ENCODE peak calls at places on chromosomes 16 and 17, in four cellular contexts. E, L, W and Z are unnamed samples.
A peak's percentile ranks its signal among the peaks of the same experiment; 100 is the strongest.

GRCh38 chr17:80832266-80832676 is 159.4 kb upstream of the CHMP6 start:
- DNase-seq in W (peak; percentile 73), E (no peak), L (no peak), Z (no peak)

GRCh38 chr16:19431636-19432340 is 14.1 kb downstream of the TMC5 start:
- DNase-seq in L (no peak), E (no peak), W (no peak), Z (no peak)

GRCh38 chr16:10981697-10982216 is 37.4 kb downstream of the CLEC16A start:
- DNase-seq in L (no peak), E (peak; percentile 66), W (no peak), Z (peak; percentile 76)

GRCh38 chr16:13186813-13187212 is 285.4 kb downstream of the SHISA9 start:
- DNase-seq in W (no peak), L (no peak), E (no peak), Z (no peak)

GRCh38 chr17:40018211-40019121 is 3.2 kb downstream of the CSF3 start:
- DNase-seq in L (no peak), E (no peak), W (peak; percentile 45), Z (no peak)

GRCh38 chr17:5286846-5287245 is 4.8 kb downstream of the RABEP1 start:
- DNase-seq in W (peak; percentile 78), E (no peak), L (no peak), Z (no peak)

GRCh38 chr16:9258423-9259051 is 167.1 kb downstream of the HAPSTR1 start:
- DNase-seq in L (no peak), E (peak; percentile 31), W (peak; percentile 19), Z (no peak)

GRCh38 chr17:2691965-2692780 is 19.4 kb downstream of the CLUH start:
- DNase-seq in L (no peak), E (no peak), W (no peak), Z (peak; percentile 57)

GRCh38 chr17:77106874-77107358 is 33.9 kb upstream of the SEC14L1 start:
- DNase-seq in L (no peak), E (peak; percentile 49), W (no peak), Z (peak; percentile 67)

GRCh38 chr16:24013054-24013636 is 177.4 kb downstream of the PRKCB start:
- DNase-seq in W (no peak), L (no peak), E (no peak), Z (no peak)

GRCh38 chr17:73516356-73516755 is 127.9 kb downstream of the SDK2 start:
- DNase-seq in E (no peak), L (no peak), W (no peak), Z (no peak)

GRCh38 chr17:13594310-13594709 is 7.4 kb downstream of the HS3ST3A1 start:
- DNase-seq in W (no peak), E (no peak), L (no peak), Z (no peak)

GRCh38 chr16:66175580-66175979 is 190.9 kb upstream of the CDH5 start:
- DNase-seq in L (no peak), W (no peak), E (no peak), Z (no peak)

GRCh38 chr16:74740795-74741304 is 33.8 kb downstream of the FA2H start:
- DNase-seq in L (no peak), W (no peak), E (no peak), Z (no peak)

GRCh38 chr17:5500247-5500803 is 14.0 kb downstream of the MIS12 start:
- DNase-seq in E (peak; percentile 22), W (peak; percentile 18), L (no peak), Z (no peak)

GRCh38 chr16:6165330-6165984 is 1067.9 kb upstream of the EEF2KMT start:
- DNase-seq in W (no peak), E (no peak), L (no peak), Z (no peak)